ENCODE peak calls at places on chromosomes 2 and 18, in four cellular contexts. L is K562, Z is GM12878, F is HL-60. J is an unnamed sample.

GRCh38 chr2:16161085-16161565 is 220.8 kb downstream of the MYCN start:
- DNase-seq in L (no peak), Z (no peak), F (no peak), J (no peak)

GRCh38 chr18:36035253-36035652 is 32.1 kb downstream of the RPRD1A start:
- DNase-seq in L (no peak), Z (no peak), F (no peak), J (no peak)

GRCh38 chr2:25570161-25570840 is 103.1 kb downstream of the DTNB start:
- DNase-seq in L (no peak), Z (no peak), F (no peak), J (no peak)

GRCh38 chr18:48053881-48054586 is 123.6 kb upstream of the SMAD2 start:
- DNase-seq in L (peak; percentile 31), Z (no peak), F (no peak), J (no peak)

GRCh38 chr2:212926948-212927347 is 224.5 kb downstream of the IKZF2 start:
- DNase-seq in L (no peak), Z (no peak), F (no peak), J (no peak)

GRCh38 chr18:9842446-9842845 is 43.3 kb upstream of the TXNDC2 start:
- DNase-seq in L (no peak), Z (no peak), F (no peak), J (no peak)

GRCh38 chr18:23814977-23815614 is 125.8 kb downstream of the LAMA3 start:
- DNase-seq in L (no peak), Z (no peak), F (no peak), J (no peak)

GRCh38 chr2:126909366-126909765 is 10.7 kb downstream of the TEX51 start:
- DNase-seq in L (no peak), Z (no peak), F (no peak), J (no peak)

GRCh38 chr2:120354467-120354866 is 8.5 kb downstream of the INHBB start:
- DNase-seq in L (no peak), Z (no peak), F (no peak), J (no peak)

GRCh38 chr2:140351692-140352091 is 1571.5 kb upstream of the NXPH2 start:
- DNase-seq in L (no peak), Z (no peak), F (no peak), J (no peak)

DNA sequence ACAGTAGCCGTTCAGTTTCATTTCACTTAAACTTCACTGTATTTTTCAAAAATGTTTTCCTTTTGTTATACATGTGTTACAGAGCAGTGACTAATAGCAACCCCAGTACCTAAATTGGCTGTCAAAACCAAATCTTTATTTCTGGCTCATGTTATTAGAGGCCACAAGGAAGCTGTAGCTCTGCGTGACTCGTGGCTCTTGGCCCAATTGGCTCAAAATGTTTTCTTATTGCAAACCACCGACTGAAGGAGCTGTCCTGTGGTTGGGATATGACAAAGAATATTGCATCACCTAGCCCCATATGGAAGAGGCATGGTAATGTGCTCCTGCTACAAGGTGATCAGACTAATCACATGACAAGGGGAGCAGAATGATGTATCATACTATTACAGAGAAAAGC is 1058.6 kb downstream of the CBLN2 start:
- DNase-seq in L (no peak), Z (no peak), F (no peak), J (no peak)
- TF ChIP-seq SPI1 in L (no peak), Z (no peak), F (no peak), J (no peak)

GRCh38 chr2:205998601-205999000 is 87.4 kb downstream of the INO80D start:
- DNase-seq in L (no peak), Z (no peak), F (no peak), J (no peak)

GRCh38 chr2:206004004-206004693 is 81.8 kb downstream of the INO80D start:
- DNase-seq in L (peak; percentile 9), Z (no peak), F (peak; percentile 58), J (no peak)
- TF ChIP-seq SPI1 in L (no peak), Z (no peak), F (no peak), J (no peak)

GRCh38 chr2:238060096-238060541 is 682 bp upstream of the SCLY start:
- DNase-seq in L (no peak), Z (no peak), F (no peak), J (no peak)

GRCh38 chr2:238060542-238061309 is at the start of gene SCLY:
- DNase-seq in L (peak; percentile 96), Z (peak; percentile 87), F (peak; percentile 96), J (peak; percentile 99)

GRCh38 chr2:238063414-238064189 is 2.8 kb downstream of the SCLY start:
- DNase-seq in L (no peak), Z (no peak), F (no peak), J (no peak)

GRCh38 chr2:238059505-238059904 is 1.3 kb upstream of the SCLY start:
- DNase-seq in L (no peak), Z (no peak), F (no peak), J (no peak)

DNA sequence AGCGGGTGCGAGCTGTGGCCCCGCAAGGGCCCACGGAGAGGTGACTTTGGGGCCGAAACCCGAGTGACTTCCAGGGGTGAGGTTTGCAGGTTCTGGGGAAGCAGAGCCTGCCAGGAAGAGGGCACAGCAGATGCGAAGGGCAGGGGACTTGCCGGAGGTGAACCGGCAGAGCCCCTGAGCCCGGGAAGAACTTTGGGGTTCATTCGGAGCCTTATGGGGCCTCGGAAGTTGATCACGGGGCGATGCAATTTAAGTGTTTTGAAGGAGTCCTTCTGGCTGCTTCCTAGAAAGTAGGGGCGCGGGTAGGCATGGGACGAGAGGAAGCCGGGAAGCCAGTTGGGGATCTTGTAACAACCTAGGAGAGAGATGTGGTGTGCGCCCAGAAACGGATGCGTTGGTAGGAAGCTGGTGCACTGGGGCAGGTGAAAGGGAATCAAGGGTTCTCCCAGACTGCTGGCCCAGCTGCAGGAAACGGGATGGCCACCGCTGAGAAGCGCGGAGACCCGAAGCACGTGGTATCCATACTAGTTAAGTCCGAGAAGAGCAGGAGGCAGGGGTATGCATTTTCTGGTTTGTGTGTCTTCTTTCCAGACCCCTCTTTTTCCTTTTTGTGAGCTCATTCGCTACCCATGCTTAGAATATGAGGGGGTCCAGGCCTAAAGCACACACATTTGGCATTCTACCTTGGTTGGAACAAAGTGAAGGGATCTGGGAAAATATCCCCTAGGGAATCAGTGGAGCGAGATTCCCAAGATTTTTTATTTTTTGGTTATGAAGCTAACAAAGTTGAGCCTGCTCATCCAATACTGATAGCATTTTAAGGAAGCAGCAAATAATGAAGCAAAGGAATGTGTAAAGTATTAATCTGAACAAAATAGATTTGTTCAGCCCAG is 755 bp downstream of the SCLY start:
- DNase-seq in L (peak; percentile 21), Z (no peak), F (peak; percentile 31), J (peak; percentile 27)
- TF ChIP-seq SPI1 in L (no peak), Z (no peak), F (no peak), J (no peak)

GRCh38 chr18:22363867-22364463 is 53.8 kb downstream of the CTAGE1 start:
- DNase-seq in L (no peak), Z (no peak), F (no peak), J (no peak)

GRCh38 chr18:22370414-22370813 is 47.3 kb downstream of the CTAGE1 start:
- DNase-seq in L (no peak), Z (no peak), F (no peak), J (no peak)

GRCh38 chr18:22368066-22368465 is 49.6 kb downstream of the CTAGE1 start:
- DNase-seq in L (no peak), Z (no peak), F (no peak), J (no peak)
- TF ChIP-seq SPI1 in L (no peak), Z (no peak), F (no peak), J (no peak)

GRCh38 chr2:150152240-150152639 is 335.2 kb downstream of the RND3 start:
- DNase-seq in L (no peak), Z (no peak), F (no peak), J (no peak)
- TF ChIP-seq SPI1 in L (no peak), Z (no peak), F (no peak), J (no peak)

GRCh38 chr2:67840460-67841068 is 222.2 kb downstream of the C1D start:
- DNase-seq in L (peak; percentile 35), Z (no peak), F (peak; percentile 42), J (peak; percentile 13)

GRCh38 chr2:67841711-67842110 is 221.1 kb downstream of the C1D start:
- DNase-seq in L (no peak), Z (no peak), F (no peak), J (no peak)

GRCh38 chr2:67838205-67838604 is 224.6 kb downstream of the C1D start:
- DNase-seq in L (no peak), Z (no peak), F (no peak), J (no peak)

GRCh38 chr2:67839242-67839641 is 223.6 kb downstream of the C1D start:
- DNase-seq in L (no peak), Z (no peak), F (no peak), J (no peak)

GRCh38 chr2:67839668-67840067 is 223.1 kb downstream of the C1D start:
- DNase-seq in L (no peak), Z (no peak), F (no peak), J (no peak)
- TF ChIP-seq SPI1 in L (no peak), Z (no peak), F (no peak), J (no peak)

J was measured in GM12891.